ENCODE peak calls at places on chromosomes 16 and 17, in ten cellular contexts. G, S, C, A, U, T, Y, W, M and Z are unnamed samples.

GRCh38 chr16:72847187-72848044 is 200.5 kb downstream of the ZFHX3 start:
- DNase-seq in S (no peak), U (no peak), T (peak; percentile 13), C (peak; percentile 47), Y (no peak), W (no peak), G (peak; percentile 61), M (no peak), A (peak; percentile 73), Z (no peak)

GRCh38 chr16:35798885-35799426 is 2339.5 kb downstream of the TP53TG3F start:
- DNase-seq in Y (no peak), G (no peak), M (no peak), S (no peak), T (peak; percentile 77), U (no peak), A (no peak), C (no peak), W (no peak), Z (no peak)

GRCh38 chr16:66387817-66388332 is 21.4 kb downstream of the CDH5 start:
- DNase-seq in C (no peak), A (no peak), W (no peak), Y (no peak), S (no peak), M (no peak), G (no peak), U (no peak), T (no peak), Z (no peak)

GRCh38 chr16:53061701-53062159 is 6.9 kb downstream of the CHD9 start:
- DNase-seq in C (no peak), M (no peak), T (no peak), Y (no peak), S (no peak), A (no peak), W (no peak), G (no peak), U (no peak), Z (no peak)

GRCh38 chr16:88936008-88936912 is 40.7 kb downstream of the CBFA2T3 start:
- DNase-seq in M (no peak), Y (no peak), G (no peak), S (no peak), A (no peak), W (peak; percentile 14), C (no peak), U (peak; percentile 46), T (no peak), Z (peak; percentile 40)

GRCh38 chr17:45092932-45093430 is 31.9 kb downstream of the NMT1 start:
- DNase-seq in A (peak; percentile 96), C (peak; percentile 97), G (no peak), U (peak; percentile 84), W (no peak), S (peak; percentile 94), Y (peak; percentile 91), M (no peak), T (no peak), Z (peak; percentile 82)

GRCh38 chr16:5046914-5047313 is 13.2 kb upstream of the NAGPA start:
- DNase-seq in T (no peak), A (no peak), W (no peak), Y (no peak), M (no peak), G (no peak), S (no peak), U (no peak), C (no peak), Z (no peak)

GRCh38 chr16:1530883-1531637 is 2.4 kb upstream of the TMEM204 start:
- DNase-seq in A (no peak), C (no peak), S (no peak), W (no peak), T (no peak), U (peak; percentile 66), G (no peak), Y (no peak), M (no peak), Z (peak; percentile 52)

GRCh38 chr17:80559688-80560290 is 15.2 kb downstream of the RPTOR start:
- DNase-seq in M (no peak), T (no peak), A (no peak), U (no peak), G (no peak), C (peak; percentile 98), Y (peak; percentile 77), S (no peak), W (no peak), Z (no peak)

GRCh38 chr17:58416937-58417299 is 416 bp downstream of the RNF43 start:
- DNase-seq in C (no peak), G (no peak), T (no peak), U (no peak), M (no peak), A (no peak), W (no peak), S (no peak), Y (no peak), Z (no peak)

GRCh38 chr17:66527335-66527734 is 224.9 kb downstream of the PRKCA start:
- DNase-seq in G (no peak), U (no peak), A (no peak), S (no peak), T (no peak), W (no peak), C (no peak), M (no peak), Y (no peak), Z (no peak)

GRCh38 chr17:73400915-73401545 is 89.2 kb upstream of the CDC42EP4 start:
- DNase-seq in G (no peak), Y (no peak), A (no peak), W (no peak), M (no peak), C (no peak), S (no peak), U (no peak), T (peak; percentile 39), Z (no peak)

GRCh38 chr17:83189673-83190385 is 110.4 kb downstream of the METRNL start:
- DNase-seq in W (no peak), C (peak; percentile 77), Y (peak; percentile 46), M (no peak), G (no peak), A (no peak), U (peak; percentile 35), T (no peak), S (peak; percentile 34), Z (peak; percentile 53)

GRCh38 chr17:7745748-7746470 is 28.4 kb downstream of the DNAH2 start:
- DNase-seq in M (no peak), Y (peak; percentile 89), G (no peak), U (peak; percentile 20), C (peak; percentile 78), T (no peak), W (no peak), S (peak; percentile 80), A (no peak), Z (no peak)

GRCh38 chr17:46110219-46110618 is 83.0 kb downstream of the KANSL1 start:
- DNase-seq in M (no peak), S (no peak), C (no peak), U (no peak), Y (no peak), A (no peak), G (no peak), W (no peak), T (no peak), Z (no peak)

GRCh38 chr17:45264988-45265387 is 3.1 kb upstream of the SPATA32 start:
- DNase-seq in G (no peak), M (no peak), U (no peak), A (no peak), S (no peak), T (no peak), C (no peak), W (no peak), Y (no peak), Z (no peak)

GRCh38 chr17:14582996-14583395 is 282.1 kb downstream of the HS3ST3B1 start:
- DNase-seq in S (no peak), Y (no peak), W (no peak), G (no peak), C (no peak), A (no peak), U (no peak), M (no peak), T (no peak), Z (no peak)

GRCh38 chr16:22967696-22968095 is 153.7 kb downstream of the HS3ST2 start:
- DNase-seq in S (no peak), G (no peak), A (no peak), W (no peak), T (no peak), Y (no peak), M (no peak), C (no peak), U (no peak), Z (no peak)

GRCh38 chr16:86040496-86040895 is 141.5 kb downstream of the IRF8 start:
- DNase-seq in T (no peak), C (no peak), Y (no peak), G (no peak), A (no peak), W (no peak), M (no peak), U (no peak), S (peak; percentile 34), Z (no peak)

GRCh38 chr16:48613061-48613957 is 3.3 kb upstream of the N4BP1 start:
- DNase-seq in T (no peak), M (peak; percentile 27), W (peak; percentile 51), C (peak; percentile 41), U (no peak), S (no peak), G (no peak), Y (no peak), A (peak; percentile 54), Z (no peak)

GRCh38 chr17:37792787-37793186 is 47.9 kb upstream of the HNF1B start:
- DNase-seq in M (no peak), G (no peak), T (no peak), Y (peak; percentile 45), U (no peak), A (no peak), W (no peak), S (no peak), C (peak; percentile 37), Z (no peak)

GRCh38 chr16:20740007-20740883 is 1.4 kb downstream of the THUMPD1 start:
- DNase-seq in A (no peak), C (peak; percentile 3), T (no peak), U (no peak), Y (no peak), M (no peak), S (no peak), W (no peak), G (no peak), Z (no peak)

GRCh38 chr17:10149573-10150399 is 48.6 kb downstream of the GAS7 start:
- DNase-seq in S (no peak), A (no peak), U (no peak), T (no peak), C (peak; percentile 25), G (no peak), M (no peak), Y (peak; percentile 75), W (no peak), Z (no peak)

GRCh38 chr16:85986931-85987749 is 88.2 kb downstream of the IRF8 start:
- DNase-seq in A (no peak), T (no peak), Y (no peak), W (peak; percentile 44), C (no peak), M (peak; percentile 22), S (no peak), G (peak; percentile 59), U (no peak), Z (no peak)